ENCODE peak calls at places on chromosomes 3 and 15, in ten cellular contexts. U, Z, L, H, G, C, B, I, D and R are unnamed samples.

GRCh38 chr15:95857124-95857757 is 473.3 kb upstream of the NR2F2 start:
- DNase-seq in D (no peak), Z (no peak), H (no peak), C (no peak), I (no peak), G (no peak), U (no peak), B (no peak), L (no peak), R (no peak)

GRCh38 chr3:124886168-124887051 is 755 bp downstream of the ITGB5 start:
- DNase-seq in G (no peak), D (peak), Z (peak), C (peak), L (peak), U (peak), H (peak), B (peak), I (peak), R (no peak)

GRCh38 chr15:76203766-76204557 is 107.3 kb downstream of the ETFA start:
- DNase-seq in H (no peak), U (peak), D (no peak), L (no peak), C (peak), G (no peak), I (no peak), B (no peak), Z (no peak), R (no peak)

GRCh38 chr15:97030251-97030650 is 699.8 kb downstream of the NR2F2 start:
- DNase-seq in G (no peak), C (no peak), H (no peak), Z (no peak), U (no peak), I (no peak), L (no peak), D (no peak), B (no peak), R (no peak)

GRCh38 chr3:126474498-126475410 is 937 bp downstream of the ZXDC start:
- DNase-seq in H (no peak), U (peak), L (peak), G (peak), B (peak), C (peak), Z (peak), I (no peak), D (no peak), R (no peak)

GRCh38 chr3:177057768-177058167 is 139.5 kb downstream of the TBL1XR1 start:
- DNase-seq in B (no peak), H (no peak), G (no peak), I (no peak), L (no peak), U (no peak), C (no peak), Z (peak), D (no peak), R (no peak)

GRCh38 chr3:66485291-66485968 is 15.4 kb downstream of the LRIG1 start:
- DNase-seq in I (no peak), U (no peak), B (no peak), Z (no peak), L (no peak), D (no peak), C (peak), G (no peak), H (no peak), R (no peak)

GRCh38 chr3:26521261-26521660 is 101.3 kb upstream of the LRRC3B start:
- DNase-seq in G (no peak), D (no peak), C (no peak), H (no peak), I (no peak), Z (no peak), U (no peak), B (no peak), L (no peak), R (no peak)

GRCh38 chr3:64685800-64686445 is 1.9 kb downstream of the ADAMTS9 start:
- DNase-seq in Z (no peak), L (peak), U (peak), B (peak), I (peak), C (peak), H (peak), G (no peak), D (peak), R (peak)

GRCh38 chr15:61501815-61502214 is 272.7 kb upstream of the RORA start:
- DNase-seq in D (no peak), I (no peak), U (no peak), Z (no peak), G (no peak), L (no peak), C (no peak), H (no peak), B (no peak), R (no peak)

DNA sequence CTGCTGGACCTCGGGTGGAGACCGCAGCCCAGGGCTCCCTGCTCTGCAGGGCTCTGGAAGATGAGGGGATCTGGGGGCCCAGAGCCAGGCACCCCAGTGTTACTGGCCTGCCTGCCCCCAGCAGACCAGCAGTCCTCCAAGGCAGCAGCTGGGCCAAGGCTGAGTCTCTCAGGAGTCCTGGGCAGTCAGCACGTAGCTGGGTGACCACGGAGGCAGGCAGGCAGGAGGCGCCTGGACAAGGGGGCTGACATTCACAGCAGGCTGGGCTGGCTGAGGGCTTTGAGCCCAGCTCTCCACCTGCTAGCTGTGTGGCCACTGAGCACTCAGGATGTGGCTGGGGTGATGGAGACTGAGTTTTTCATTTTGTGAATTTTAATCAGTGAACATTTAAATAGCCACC is 67.9 kb downstream of the IQSEC1 start:
- DNase-seq in I (no peak), H (no peak), G (no peak), Z (no peak), L (no peak), C (no peak), D (peak), B (peak), U (peak), R (no peak)
- H3K27ac ChIP-seq in I (no peak), H (no peak), G (no peak), Z (no peak), L (no peak), C (no peak), D (no peak), B (no peak), U (no peak), R (no peak)

GRCh38 chr15:40053234-40054055 is 14.5 kb upstream of the SRP14 start:
- DNase-seq in U (no peak), Z (peak), L (no peak), G (no peak), B (no peak), I (no peak), C (peak), D (no peak), H (no peak), R (no peak)

GRCh38 chr15:40052604-40053003 is 13.6 kb upstream of the SRP14 start:
- DNase-seq in H (no peak), D (no peak), L (no peak), Z (no peak), C (peak), I (no peak), G (no peak), B (no peak), U (no peak), R (no peak)

GRCh38 chr15:40054746-40055575 is 16.0 kb upstream of the SRP14 start:
- DNase-seq in C (peak), U (peak), I (no peak), Z (peak), H (no peak), B (peak), L (no peak), G (peak), D (peak), R (no peak)

GRCh38 chr15:40055576-40056293 is 16.8 kb upstream of the SRP14 start:
- DNase-seq in C (peak), H (peak), L (no peak), G (no peak), B (peak), Z (no peak), U (no peak), D (no peak), I (no peak), R (no peak)

GRCh38 chr15:40054056-40054745 is 15.2 kb upstream of the SRP14 start:
- DNase-seq in B (peak), D (no peak), G (no peak), I (no peak), C (peak), Z (no peak), H (no peak), U (no peak), L (no peak), R (no peak)
- H3K27ac ChIP-seq in B (no peak), D (no peak), G (no peak), I (peak), C (no peak), Z (no peak), H (no peak), U (peak), L (peak), R (no peak)

DNA sequence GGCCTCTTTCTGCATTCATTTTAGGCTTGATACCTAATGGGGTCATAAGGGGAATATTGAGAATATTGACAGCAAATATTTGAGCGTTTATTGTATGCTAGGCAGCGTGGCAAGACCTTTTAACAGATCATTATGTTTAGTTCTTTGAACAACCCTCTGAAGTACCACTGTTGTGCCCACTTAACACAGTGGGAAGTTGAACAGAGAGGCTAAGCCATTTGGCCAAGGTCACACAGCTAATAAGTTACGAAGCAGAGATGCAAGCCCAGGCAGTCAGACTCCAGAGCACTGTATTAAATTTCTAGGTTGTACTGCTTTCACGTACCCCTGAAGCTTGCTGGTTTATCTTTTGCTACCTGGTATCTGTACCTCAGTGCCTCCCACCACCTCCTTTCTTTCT is 1.1 kb downstream of the RAB7A start:
- DNase-seq in Z (no peak), H (no peak), C (no peak), D (no peak), B (no peak), G (no peak), L (no peak), U (no peak), I (no peak), R (no peak)
- H3K27ac ChIP-seq in Z (peak), H (peak), C (peak), D (peak), B (peak), G (peak), L (peak), U (peak), I (peak), R (peak)

GRCh38 chr3:120057029-120057428 is 37.2 kb downstream of the GSK3B start:
- DNase-seq in I (no peak), D (no peak), B (no peak), Z (no peak), H (no peak), L (no peak), G (no peak), U (no peak), C (no peak), R (no peak)

GRCh38 chr3:120049881-120050539 is 44.2 kb downstream of the GSK3B start:
- DNase-seq in D (no peak), C (no peak), H (no peak), G (no peak), L (no peak), I (no peak), B (no peak), U (no peak), Z (no peak), R (no peak)

GRCh38 chr3:120052225-120052624 is 42.0 kb downstream of the GSK3B start:
- DNase-seq in G (no peak), B (no peak), D (no peak), I (no peak), Z (no peak), U (no peak), C (no peak), H (no peak), L (no peak), R (no peak)

GRCh38 chr3:120048355-120048754 is 45.9 kb downstream of the GSK3B start:
- DNase-seq in G (no peak), Z (no peak), H (no peak), U (no peak), L (no peak), I (no peak), D (no peak), B (no peak), C (no peak), R (no peak)

GRCh38 chr3:120052685-120053084 is 41.6 kb downstream of the GSK3B start:
- DNase-seq in H (no peak), B (no peak), L (no peak), D (no peak), G (no peak), I (no peak), U (no peak), Z (no peak), C (no peak), R (no peak)
- H3K27ac ChIP-seq in H (no peak), B (no peak), L (no peak), D (no peak), G (no peak), I (peak), U (no peak), Z (no peak), C (no peak), R (peak)

GRCh38 chr3:115476472-115476871 is 146.8 kb upstream of the GAP43 start:
- DNase-seq in C (no peak), H (no peak), I (no peak), L (no peak), U (no peak), D (no peak), B (no peak), G (no peak), Z (no peak), R (no peak)
- H3K27ac ChIP-seq in C (no peak), H (no peak), I (no peak), L (no peak), U (no peak), D (no peak), B (no peak), G (no peak), Z (no peak), R (no peak)

GRCh38 chr3:50057756-50058155 is 31.0 kb upstream of the RBM5 start:
- DNase-seq in I (no peak), H (no peak), B (no peak), D (no peak), C (no peak), G (no peak), U (no peak), Z (no peak), L (no peak), R (no peak)
- H3K27ac ChIP-seq in I (no peak), H (no peak), B (no peak), D (no peak), C (no peak), G (no peak), U (no peak), Z (no peak), L (no peak), R (no peak)

DNA sequence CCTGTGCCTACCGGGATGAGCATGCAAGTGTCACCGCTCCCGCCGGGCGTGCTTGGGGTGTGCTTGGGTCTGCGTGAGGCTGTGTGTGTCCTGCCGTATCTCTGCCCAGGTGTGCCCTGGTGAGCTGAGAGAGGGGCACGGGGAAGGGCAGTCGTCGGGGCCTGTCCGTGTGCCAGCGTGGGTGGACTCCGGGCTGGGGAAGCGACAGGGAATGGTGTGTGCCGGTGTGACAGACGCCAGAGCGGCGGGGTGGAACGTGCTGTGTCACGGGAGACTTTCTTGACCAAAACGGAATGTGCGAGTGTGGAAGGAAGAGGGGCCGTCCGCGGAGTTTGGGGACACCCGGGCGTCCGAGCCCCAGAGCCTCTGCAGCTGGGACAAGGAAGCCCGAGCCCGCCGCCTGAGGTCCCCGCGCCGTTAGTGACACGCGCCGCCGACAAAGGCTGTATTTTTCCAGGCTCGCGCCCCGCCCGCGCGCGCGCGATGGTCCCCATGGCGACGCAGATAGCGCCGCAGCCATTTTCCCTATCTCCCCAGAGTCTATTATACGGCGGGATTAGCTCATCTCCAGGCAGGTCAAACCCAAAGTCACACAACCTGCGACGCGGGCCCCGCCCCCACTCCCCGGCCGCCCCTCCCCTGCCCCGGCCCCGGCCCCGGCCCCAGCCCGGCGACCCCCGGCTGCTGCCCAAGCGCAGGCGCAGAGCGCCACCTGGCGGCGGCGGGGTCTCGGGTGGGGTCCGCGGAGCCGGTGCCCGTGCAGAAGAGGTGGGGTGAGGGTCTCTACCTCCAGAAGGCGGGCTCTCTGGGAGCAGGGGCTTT is 4.5 kb upstream of the GATA2 start:
- DNase-seq in G (peak), H (no peak), U (peak), C (peak), D (peak), I (peak), Z (peak), L (peak), B (peak), R (no peak)
- H3K27ac ChIP-seq in G (no peak), H (no peak), U (no peak), C (no peak), D (no peak), I (no peak), Z (no peak), L (no peak), B (no peak), R (no peak)